ENCODE peak calls at places on chromosomes 11 and 22, in five cellular contexts. N, R, Y, T and J are unnamed samples.

GRCh38 chr11:112744041-112744440 is 217.2 kb upstream of the NCAM1 start:
- DNase-seq in T (no peak), N (no peak), R (no peak), Y (no peak), J (no peak)

GRCh38 chr11:76810151-76810853 is 27.1 kb downstream of the TSKU start:
- DNase-seq in Y (peak; percentile 83), N (peak; percentile 53), R (no peak), T (no peak), J (no peak)

GRCh38 chr11:45927684-45928413 is 5.4 kb downstream of the LARGE2 start:
- DNase-seq in Y (no peak), R (no peak), N (no peak), T (no peak), J (peak; percentile 71)

GRCh38 chr11:97786961-97787360 is 1233.8 kb upstream of the CNTN5 start:
- DNase-seq in R (no peak), T (no peak), Y (no peak), N (no peak), J (no peak)

GRCh38 chr11:64118871-64119495 is 46.9 kb downstream of the MACROD1 start:
- DNase-seq in R (no peak), Y (no peak), N (no peak), T (no peak), J (no peak)

GRCh38 chr11:60867871-60868681 is 734 bp downstream of the ZP1 start:
- DNase-seq in N (no peak), Y (no peak), R (no peak), T (peak; percentile 38), J (no peak)

GRCh38 chr11:43505171-43505570 is 146.5 kb downstream of the TTC17 start:
- DNase-seq in N (no peak), R (no peak), Y (no peak), T (no peak), J (no peak)

GRCh38 chr11:72223615-72224586 is 666 bp upstream of the INPPL1 start:
- DNase-seq in R (peak; percentile 66), N (peak; percentile 65), T (peak; percentile 86), Y (peak; percentile 60), J (peak; percentile 80)

GRCh38 chr22:34623580-34623979 is 442.4 kb upstream of the ISX start:
- DNase-seq in N (no peak), Y (no peak), R (no peak), T (no peak), J (no peak)

GRCh38 chr11:76339217-76339616 is 41.7 kb downstream of the THAP12 start:
- DNase-seq in R (no peak), T (peak; percentile 87), Y (no peak), N (peak; percentile 50), J (no peak)

GRCh38 chr11:10984250-10984649 is 126.4 kb upstream of the ZBED5 start:
- DNase-seq in N (no peak), Y (no peak), R (no peak), T (no peak), J (no peak)

GRCh38 chr22:39932918-39933649 is 27.1 kb upstream of the TMA7B start:
- DNase-seq in T (no peak), Y (peak; percentile 52), N (no peak), R (peak; percentile 78), J (peak; percentile 24)
- TF ChIP-seq CTCF in T (peak; percentile 28), Y (peak; percentile 69), N (no peak), R (peak; percentile 62), J (peak; percentile 47)

DNA sequence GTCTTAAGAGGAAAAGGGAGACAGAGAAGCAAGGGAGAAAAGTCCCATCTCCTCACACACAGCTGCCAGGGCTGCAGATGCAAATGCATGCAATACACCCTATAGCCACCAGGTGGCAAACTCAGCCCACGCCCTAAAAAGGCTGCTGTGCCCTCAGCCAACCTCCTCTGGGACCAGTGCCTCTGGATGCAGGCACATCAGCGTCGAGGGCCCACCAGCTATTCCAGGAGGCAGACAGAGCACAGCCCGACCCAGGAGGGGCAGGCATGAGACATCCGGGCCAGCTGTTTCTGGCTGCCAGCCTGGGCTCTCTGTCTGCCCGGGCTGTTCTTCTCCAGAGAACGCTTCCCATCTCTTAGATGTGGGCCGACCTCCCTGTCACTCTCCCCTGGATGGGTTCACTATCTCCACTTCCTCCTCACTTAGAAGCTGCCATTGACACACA is 39.7 kb downstream of the TPBGL start:
- DNase-seq in Y (peak; percentile 90), N (peak; percentile 71), T (peak; percentile 79), R (peak; percentile 67), J (peak; percentile 86)
- H3K36me3 ChIP-seq in Y (no peaks in the 10 kb centered on the region), N (peaks cover 70% of the 10 kb centered on the region), T (peaks cover 27% of the 10 kb centered on the region), R (peaks cover 21% of the 10 kb centered on the region), J (no peaks in the 10 kb centered on the region)

GRCh38 chr22:30245181-30245984 is 1.2 kb downstream of the LIF start:
- DNase-seq in N (no peak), T (no peak), R (no peak), Y (no peak), J (no peak)
- H3K4me3 ChIP-seq in N (peak overlapping the region; percentile 30), T (peak overlapping the region; percentile 61), R (peak overlapping the region; percentile 59), Y (peak overlapping the region; percentile 38), J (peak overlapping the region; percentile 57)

DNA sequence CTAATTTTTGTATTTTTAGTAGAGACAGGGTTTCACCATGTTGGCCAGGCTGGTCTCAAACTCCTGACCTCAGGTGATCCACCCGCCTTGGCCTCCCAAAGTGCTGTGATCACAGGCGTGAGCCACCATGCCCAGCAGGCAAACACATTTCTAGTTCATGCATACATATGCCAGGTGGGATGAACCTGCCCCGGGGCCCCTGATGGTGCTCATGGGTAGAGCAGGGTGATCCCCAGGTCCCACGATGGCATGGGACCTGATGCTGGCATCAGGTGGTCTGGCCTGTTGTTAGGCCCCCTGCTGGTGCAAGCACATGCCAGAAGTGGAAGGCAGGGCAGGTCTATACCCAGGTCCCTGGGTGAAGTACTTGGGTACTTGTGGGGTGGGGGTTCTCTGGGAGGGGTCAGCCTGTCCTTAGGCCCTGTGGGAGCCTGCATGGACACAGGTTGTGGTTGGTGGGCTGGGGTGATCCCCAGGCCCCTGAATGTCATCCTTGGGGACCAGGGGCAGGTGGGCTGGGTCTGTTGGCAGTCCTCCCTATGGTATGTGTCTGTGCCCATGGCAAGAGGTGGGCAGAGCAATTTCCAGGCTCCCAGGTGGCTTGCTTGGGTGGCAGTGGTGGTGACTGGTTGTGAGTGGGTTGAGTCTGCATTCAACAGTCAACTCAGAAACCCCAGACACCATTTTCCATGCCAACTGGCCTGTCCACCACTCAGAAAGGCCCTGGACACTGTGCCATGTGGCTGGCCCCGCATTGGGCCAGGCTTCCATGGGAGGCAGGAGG is 9.6 kb upstream of the RGL4 start:
- DNase-seq in T (no peak), N (no peak), R (no peak), Y (no peak), J (no peak)
- TF ChIP-seq CTCF in T (no peak), N (no peak), R (no peak), Y (no peak), J (no peak)

GRCh38 chr11:980438-981365 is 55.0 kb downstream of the AP2A2 start:
- DNase-seq in R (no peak), N (no peak), T (peak; percentile 67), Y (no peak), J (no peak)
- H3K36me3 ChIP-seq in R (peaks cover 38% of the 10 kb centered on the region), N (peaks cover 54% of the 10 kb centered on the region), T (peaks cover 52% of the 10 kb centered on the region), Y (peaks cover 16% of the 10 kb centered on the region), J (peaks cover 12% of the 10 kb centered on the region)

DNA sequence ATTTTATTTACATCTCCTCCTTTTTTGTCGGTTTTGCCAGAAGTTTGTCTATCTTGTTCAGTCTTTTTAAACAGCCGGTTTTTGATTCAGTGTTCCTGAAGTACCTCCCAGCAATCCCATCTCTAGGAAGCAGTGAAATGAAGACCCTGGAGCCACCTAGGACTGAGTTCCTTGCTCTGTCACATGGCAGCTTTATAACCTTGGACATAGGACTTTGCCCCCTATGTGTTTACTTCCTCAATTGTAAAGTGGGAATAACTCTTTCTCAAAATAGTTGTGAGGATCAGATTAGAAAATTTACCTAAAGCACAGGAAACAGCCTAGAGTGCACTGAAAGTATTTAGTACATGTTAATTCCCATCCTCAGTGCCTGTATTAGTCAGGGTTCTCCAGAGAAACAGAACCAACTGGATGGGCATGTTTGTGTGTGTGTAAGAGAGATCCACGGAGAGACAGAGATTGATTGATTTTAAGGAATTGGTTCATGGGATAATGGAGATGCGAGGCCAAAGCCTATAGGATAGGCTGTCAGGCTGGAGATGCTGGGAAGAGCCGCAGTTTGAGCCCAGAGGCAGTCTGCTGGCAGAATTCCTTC is 20.0 kb downstream of the FAM83F start:
- DNase-seq in T (no peak), Y (no peak), R (no peak), N (no peak), J (no peak)
- H3K4me3 ChIP-seq in T (no peak overlapping the region), Y (no peak overlapping the region), R (no peak overlapping the region), N (no peak overlapping the region), J (no peak overlapping the region)